ENCODE peak calls at places on chromosome 1, in nine cellular contexts. K is suprapubic skin, Q is uterus, R is stomach, S is transverse colon, W is adrenal gland, F is left ventricle myocardium inferior, A is fibroblast of lung, P is neural progenitor cell. X is an unnamed sample. For H3K4me1, the result is how much of the 10 kb centered on the place peaks cover.

GRCh38 chr1:153617677-153618076 is 1.6 kb upstream of the S100A14 start:
- DNase-seq in Q (peak), F (no peak), A (no peak), P (peak), K (peak), S (peak), R (peak), W (peak), X (peak)

GRCh38 chr1:66730462-66730861 is 21.8 kb upstream of the DYNLT5 start:
- DNase-seq in P (no peak), Q (no peak), S (no peak), A (no peak), K (no peak), F (no peak), W (no peak), R (no peak), X (no peak)

GRCh38 chr1:242828199-242828598 is 303.7 kb upstream of the PLD5 start:
- DNase-seq in S (no peak), K (no peak), Q (no peak), F (no peak), W (no peak), P (peak), A (no peak), R (no peak), X (no peak)

GRCh38 chr1:234731371-234732085 is 121.5 kb upstream of the IRF2BP2 start:
- DNase-seq in S (no peak), R (no peak), K (no peak), Q (no peak), P (no peak), W (no peak), F (no peak), A (peak), X (no peak)

GRCh38 chr1:61618755-61619154 is 106.2 kb downstream of the TM2D1 start:
- DNase-seq in F (no peak), A (no peak), W (no peak), S (no peak), K (no peak), P (no peak), R (no peak), Q (no peak), X (no peak)

GRCh38 chr1:13583592-13583963 is at the start of gene PDPN:
- DNase-seq in P (peak), W (peak), F (peak), R (no peak), K (no peak), S (peak), A (peak), Q (peak), X (peak)

GRCh38 chr1:145758116-145758515 is 38.8 kb downstream of the CD160 start:
- DNase-seq in W (no peak), Q (no peak), F (no peak), S (no peak), K (no peak), P (no peak), A (no peak), R (no peak), X (no peak)

GRCh38 chr1:32605711-32606424 is 44.5 kb downstream of the ZBTB8OS start:
- DNase-seq in R (no peak), A (no peak), F (no peak), W (no peak), K (no peak), P (no peak), S (no peak), Q (no peak), X (no peak)

GRCh38 chr1:50929376-50929958 is 30.6 kb downstream of the FAF1 start:
- DNase-seq in Q (no peak), K (no peak), S (no peak), W (no peak), F (no peak), R (no peak), A (peak), P (peak), X (no peak)
- TF ChIP-seq CTCF in Q (peak), K (peak), S (peak), W (peak), F (peak), R (no peak), A (peak), P (peak), X (peak)

GRCh38 chr1:70656371-70656770 is 245.3 kb downstream of the CTH start:
- DNase-seq in K (no peak), S (no peak), A (no peak), R (no peak), Q (no peak), F (no peak), W (no peak), P (no peak), X (no peak)
- H3K4me1 ChIP-seq in K (under half), S (under half), A (under half), R (under half), Q (under half), F (under half), W (under half), P (under half), X (under half)

DNA sequence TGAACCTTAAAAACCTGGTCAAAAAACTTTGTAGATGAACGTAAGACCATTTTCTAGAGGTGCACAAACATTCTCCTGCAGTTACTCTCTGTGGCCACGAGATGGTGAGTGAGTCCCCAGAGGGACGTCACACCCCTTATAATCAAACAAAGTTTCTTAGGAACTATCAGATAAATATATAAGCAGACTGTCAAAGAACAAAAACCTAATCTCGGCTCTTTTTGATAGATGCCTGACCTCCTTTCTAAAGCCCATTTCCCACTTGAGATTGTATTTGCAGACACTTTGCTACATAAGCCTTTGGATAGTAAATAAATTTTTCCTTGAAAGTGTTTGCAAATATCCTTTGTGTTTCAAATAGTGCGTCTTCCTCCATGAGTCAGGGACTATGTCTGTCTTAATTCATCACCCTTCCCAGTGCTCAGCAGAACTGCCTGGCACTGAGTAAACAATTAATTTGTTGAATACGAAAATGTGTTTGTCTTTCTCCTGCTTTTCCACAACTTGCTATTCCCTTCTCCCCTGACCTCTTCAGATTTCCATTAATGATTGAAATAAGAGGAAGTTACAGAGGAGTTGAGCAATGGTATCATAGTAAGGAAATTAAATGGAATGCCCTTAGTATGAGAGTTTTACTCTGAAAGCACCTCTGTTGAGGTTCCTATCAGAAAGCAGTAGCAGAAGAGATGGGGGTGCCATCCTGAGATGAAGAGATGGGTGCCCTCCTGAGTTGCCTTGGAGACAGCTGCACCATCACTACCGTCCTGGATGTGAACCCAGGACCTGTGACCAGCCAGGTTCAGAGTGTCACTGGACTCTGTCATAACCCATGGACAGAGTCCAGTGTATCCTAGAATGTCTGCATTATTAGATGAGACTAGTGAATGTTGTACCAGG is 57.8 kb upstream of the RAVER2 start:
- DNase-seq in R (peak), P (peak), K (no peak), W (peak), S (peak), A (peak), F (no peak), Q (no peak), X (no peak)
- TF ChIP-seq CTCF in R (no peak), P (peak), K (peak), W (peak), S (peak), A (peak), F (peak), Q (peak), X (peak)

GRCh38 chr1:245752551-245752950 is 597.8 kb downstream of the KIF26B start:
- DNase-seq in S (no peak), P (no peak), Q (no peak), K (no peak), R (no peak), A (no peak), W (no peak), F (no peak), X (no peak)
- H3K4me1 ChIP-seq in S (under half), P (under half), Q (under half), K (under half), R (under half), A (under half), W (under half), F (under half), X (under half)

DNA sequence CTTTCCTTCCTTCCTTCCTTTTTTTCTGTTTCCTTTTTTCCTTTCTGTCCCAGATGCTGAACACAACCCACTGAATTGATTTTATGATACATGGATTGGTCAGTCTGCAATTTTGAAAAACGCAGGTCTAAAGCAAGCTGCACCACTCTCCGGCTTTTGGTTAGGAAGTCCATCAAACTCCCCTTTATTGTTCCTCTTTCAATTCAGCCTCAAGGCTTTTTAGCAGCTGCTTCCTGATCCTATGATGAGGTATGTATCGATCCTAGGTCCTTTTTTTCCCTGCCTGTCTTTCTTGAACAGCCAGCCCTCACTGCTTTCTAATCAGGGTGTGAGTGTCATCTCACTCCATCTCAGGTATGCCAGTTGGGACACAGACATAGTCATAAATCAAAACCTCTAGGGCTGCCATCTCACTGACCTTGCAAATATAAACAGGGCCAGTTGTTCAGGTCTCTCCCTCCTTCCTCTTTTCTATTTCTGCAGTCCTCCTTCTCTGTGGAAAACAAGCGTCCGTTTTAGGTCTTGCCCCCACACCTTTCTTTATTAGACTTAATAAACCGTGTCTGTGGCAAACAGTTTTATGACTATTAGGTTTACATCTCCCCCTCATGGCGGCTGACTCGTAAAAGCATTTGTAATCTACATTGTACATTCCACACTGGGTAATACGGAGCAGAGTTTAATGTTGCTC is 11.4 kb downstream of the STYXL2 start:
- DNase-seq in F (no peak), S (no peak), P (no peak), R (no peak), A (no peak), Q (no peak), W (no peak), K (no peak), X (no peak)
- TF ChIP-seq CTCF in F (no peak), S (no peak), P (no peak), R (no peak), A (no peak), Q (no peak), W (no peak), K (no peak), X (no peak)

DNA sequence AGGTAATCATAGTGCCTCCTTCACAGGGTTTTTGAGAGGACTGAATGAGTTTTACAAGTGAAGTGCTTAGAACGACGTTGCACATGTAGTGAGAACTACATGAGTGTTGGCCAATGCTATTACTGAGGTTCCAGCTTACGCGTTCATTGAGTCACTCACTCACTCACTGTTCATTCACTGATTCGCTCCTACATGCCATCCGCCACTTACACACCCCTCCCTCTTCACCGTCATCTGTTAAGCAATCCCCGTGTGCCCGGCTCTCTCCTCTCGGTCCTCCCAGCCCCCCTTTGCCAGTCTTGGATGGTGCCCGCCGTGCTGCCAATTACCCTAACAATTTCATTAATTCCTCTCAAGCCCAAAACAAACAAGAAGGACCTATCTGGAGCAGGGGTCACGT is 27.3 kb upstream of the EPHA2 start:
- DNase-seq in S (no peak), P (no peak), R (no peak), W (no peak), K (no peak), A (peak), F (no peak), Q (no peak), X (no peak)
- H3K4me1 ChIP-seq in S (under half), P (under half), R (half or more), W (under half), K (half or more), A (under half), F (under half), Q (under half), X (under half)

GRCh38 chr1:161511018-161511755 is 5.9 kb downstream of the FCGR2A start:
- DNase-seq in K (no peak), A (no peak), S (no peak), Q (no peak), F (no peak), R (no peak), P (no peak), W (no peak), X (no peak)

GRCh38 chr1:161506336-161507223 is 1.3 kb downstream of the FCGR2A start:
- DNase-seq in R (no peak), Q (no peak), W (no peak), S (no peak), F (peak), K (no peak), P (no peak), A (peak), X (peak)

GRCh38 chr1:161505892-161506173 is 576 bp downstream of the FCGR2A start:
- DNase-seq in A (no peak), K (no peak), W (no peak), S (no peak), P (no peak), Q (no peak), F (no peak), R (no peak), X (no peak)

GRCh38 chr1:161511756-161512060 is 6.5 kb downstream of the FCGR2A start:
- DNase-seq in A (no peak), K (no peak), Q (no peak), R (no peak), W (no peak), P (no peak), S (no peak), F (no peak), X (no peak)

GRCh38 chr1:161510477-161510876 is 5.2 kb downstream of the FCGR2A start:
- DNase-seq in A (no peak), W (no peak), K (no peak), F (no peak), R (no peak), Q (no peak), P (no peak), S (no peak), X (no peak)
- TF ChIP-seq CTCF in A (no peak), W (no peak), K (no peak), F (no peak), R (no peak), Q (no peak), P (no peak), S (no peak), X (no peak)

GRCh38 chr1:21913763-21914162 is 23.3 kb downstream of the HSPG2 start:
- DNase-seq in R (no peak), Q (no peak), W (peak), A (no peak), P (no peak), K (no peak), S (no peak), F (no peak), X (no peak)

GRCh38 chr1:21916447-21917240 is 20.5 kb downstream of the HSPG2 start:
- DNase-seq in W (no peak), A (no peak), Q (no peak), F (no peak), P (no peak), R (no peak), K (no peak), S (no peak), X (peak)

GRCh38 chr1:21913258-21913657 is 23.9 kb downstream of the HSPG2 start:
- DNase-seq in R (no peak), A (no peak), F (no peak), S (no peak), Q (no peak), K (no peak), P (no peak), W (peak), X (peak)

GRCh38 chr1:21914468-21914867 is 22.6 kb downstream of the HSPG2 start:
- DNase-seq in A (no peak), P (no peak), S (no peak), W (no peak), K (no peak), F (no peak), Q (no peak), R (no peak), X (no peak)

GRCh38 chr1:21914880-21915640 is 22.1 kb downstream of the HSPG2 start:
- DNase-seq in Q (no peak), R (peak), K (no peak), A (no peak), P (no peak), S (peak), W (no peak), F (peak), X (no peak)
- H3K4me1 ChIP-seq in Q (under half), R (half or more), K (half or more), A (under half), P (under half), S (half or more), W (half or more), F (half or more), X (half or more)